ENCODE peak calls at places on chromosomes 5 and 9, in four cellular contexts. One of them, this sample, is unnamed.

GRCh38 chr9:136661641-136662325 is 933 bp upstream of the EGFL7 start:
- DNase-seq in mucosa of descending colon: no peak
- DNase-seq in foreskin fibroblast: no peak
- DNase-seq in cardiac fibroblast: no peak
- DNase-seq in this sample: no peak

GRCh38 chr5:38595149-38595725 is 38.8 kb upstream of the LIFR start:
- DNase-seq in foreskin fibroblast: peak
- DNase-seq in mucosa of descending colon: no peak
- DNase-seq in cardiac fibroblast: peak
- DNase-seq in this sample: peak

GRCh38 chr5:73624888-73625287 is 1.1 kb upstream of the ARHGEF28 start:
- DNase-seq in mucosa of descending colon: peak
- DNase-seq in cardiac fibroblast: no peak
- DNase-seq in foreskin fibroblast: no peak
- DNase-seq in this sample: no peak

GRCh38 chr5:19891658-19892057 is 96.3 kb downstream of the CDH18 start:
- DNase-seq in cardiac fibroblast: peak
- DNase-seq in mucosa of descending colon: no peak
- DNase-seq in foreskin fibroblast: peak
- DNase-seq in this sample: peak

GRCh38 chr9:26789959-26790358 is 102.6 kb downstream of the CAAP1 start:
- DNase-seq in cardiac fibroblast: peak
- DNase-seq in mucosa of descending colon: no peak
- DNase-seq in foreskin fibroblast: no peak
- DNase-seq in this sample: no peak

GRCh38 chr9:127866535-127866934 is 10.9 kb downstream of the AK1 start:
- DNase-seq in mucosa of descending colon: no peak
- DNase-seq in cardiac fibroblast: no peak
- DNase-seq in foreskin fibroblast: no peak
- DNase-seq in this sample: no peak

GRCh38 chr5:42984307-42984706 is 55.8 kb downstream of the ANXA2R start:
- DNase-seq in mucosa of descending colon: no peak
- DNase-seq in foreskin fibroblast: peak
- DNase-seq in cardiac fibroblast: no peak
- DNase-seq in this sample: no peak

GRCh38 chr5:67350600-67351315 is 154.2 kb upstream of the CD180 start:
- DNase-seq in mucosa of descending colon: no peak
- DNase-seq in cardiac fibroblast: peak
- DNase-seq in foreskin fibroblast: peak
- DNase-seq in this sample: no peak

GRCh38 chr9:98806394-98807069 is 938 bp upstream of the GALNT12 start:
- DNase-seq in mucosa of descending colon: no peak
- DNase-seq in foreskin fibroblast: peak
- DNase-seq in cardiac fibroblast: no peak
- DNase-seq in this sample: no peak

GRCh38 chr5:132319975-132320374 is 25.8 kb downstream of the SLC22A4 start:
- DNase-seq in cardiac fibroblast: no peak
- DNase-seq in mucosa of descending colon: no peak
- DNase-seq in foreskin fibroblast: no peak
- DNase-seq in this sample: no peak

GRCh38 chr9:69519470-69520240 is 152.5 kb downstream of the APBA1 start:
- DNase-seq in foreskin fibroblast: no peak
- DNase-seq in cardiac fibroblast: no peak
- DNase-seq in mucosa of descending colon: no peak
- DNase-seq in this sample: no peak

GRCh38 chr5:64292611-64293215 is 127.1 kb downstream of the RNF180 start:
- DNase-seq in foreskin fibroblast: no peak
- DNase-seq in mucosa of descending colon: no peak
- DNase-seq in cardiac fibroblast: peak
- DNase-seq in this sample: no peak

GRCh38 chr9:83966209-83966582 is 13.8 kb downstream of the HNRNPK start:
- DNase-seq in foreskin fibroblast: no peak
- DNase-seq in cardiac fibroblast: no peak
- DNase-seq in mucosa of descending colon: no peak
- DNase-seq in this sample: no peak

GRCh38 chr9:82604947-82605656 is 457.8 kb downstream of the RASEF start:
- DNase-seq in cardiac fibroblast: peak
- DNase-seq in mucosa of descending colon: no peak
- DNase-seq in foreskin fibroblast: peak
- DNase-seq in this sample: no peak

GRCh38 chr9:111662851-111663823 is 1.7 kb downstream of the GNG10 start:
- DNase-seq in foreskin fibroblast: no peak
- DNase-seq in mucosa of descending colon: no peak
- DNase-seq in cardiac fibroblast: no peak
- DNase-seq in this sample: no peak

GRCh38 chr5:146203872-146204192 is 427 bp downstream of the RBM27 start:
- DNase-seq in foreskin fibroblast: no peak
- DNase-seq in cardiac fibroblast: no peak
- DNase-seq in mucosa of descending colon: no peak
- DNase-seq in this sample: no peak

GRCh38 chr5:43034591-43034968 is 5.5 kb downstream of the ANXA2R start:
- DNase-seq in mucosa of descending colon: no peak
- DNase-seq in cardiac fibroblast: peak
- DNase-seq in foreskin fibroblast: peak
- DNase-seq in this sample: no peak

GRCh38 chr5:38347896-38348295 is 89.5 kb downstream of the EGFLAM start:
- DNase-seq in foreskin fibroblast: peak
- DNase-seq in mucosa of descending colon: no peak
- DNase-seq in cardiac fibroblast: no peak
- DNase-seq in this sample: no peak

GRCh38 chr5:4700082-4700481 is 440.0 kb upstream of the ADAMTS16 start:
- DNase-seq in mucosa of descending colon: no peak
- DNase-seq in cardiac fibroblast: no peak
- DNase-seq in foreskin fibroblast: no peak
- DNase-seq in this sample: peak

GRCh38 chr5:148267972-148268371 is 622 bp upstream of the SPINK13 start:
- DNase-seq in cardiac fibroblast: no peak
- DNase-seq in mucosa of descending colon: no peak
- DNase-seq in foreskin fibroblast: no peak
- DNase-seq in this sample: no peak

GRCh38 chr9:36632892-36633291 is 60.2 kb downstream of the MELK start:
- DNase-seq in foreskin fibroblast: peak
- DNase-seq in cardiac fibroblast: peak
- DNase-seq in mucosa of descending colon: no peak
- DNase-seq in this sample: no peak

GRCh38 chr9:76761448-76761847 is 2.8 kb upstream of the PCA3 start:
- DNase-seq in cardiac fibroblast: peak
- DNase-seq in foreskin fibroblast: peak
- DNase-seq in mucosa of descending colon: no peak
- DNase-seq in this sample: no peak

GRCh38 chr9:135522931-135523330 is 1.7 kb downstream of the LCN1 start:
- DNase-seq in cardiac fibroblast: no peak
- DNase-seq in foreskin fibroblast: no peak
- DNase-seq in mucosa of descending colon: no peak
- DNase-seq in this sample: no peak

GRCh38 chr9:138103111-138103823 is 225.7 kb downstream of the CACNA1B start:
- DNase-seq in mucosa of descending colon: no peak
- DNase-seq in foreskin fibroblast: no peak
- DNase-seq in cardiac fibroblast: no peak
- DNase-seq in this sample: no peak

GRCh38 chr9:127035948-127036347 is 86.5 kb downstream of the ANGPTL2 start:
- DNase-seq in foreskin fibroblast: peak
- DNase-seq in mucosa of descending colon: no peak
- DNase-seq in cardiac fibroblast: peak
- DNase-seq in this sample: no peak

GRCh38 chr9:107067715-107068416 is 204.9 kb downstream of the ZNF462 start:
- DNase-seq in mucosa of descending colon: peak
- DNase-seq in cardiac fibroblast: no peak
- DNase-seq in foreskin fibroblast: no peak
- DNase-seq in this sample: no peak

GRCh38 chr5:102762095-102762534 is 7.0 kb downstream of the PAM start:
- DNase-seq in foreskin fibroblast: peak
- DNase-seq in mucosa of descending colon: no peak
- DNase-seq in cardiac fibroblast: peak
- DNase-seq in this sample: peak

GRCh38 chr5:22734907-22735306 is 118.2 kb downstream of the CDH12 start:
- DNase-seq in cardiac fibroblast: no peak
- DNase-seq in foreskin fibroblast: no peak
- DNase-seq in mucosa of descending colon: no peak
- DNase-seq in this sample: no peak

GRCh38 chr5:177445052-177446016 is 1.3 kb upstream of the PRR7 start:
- DNase-seq in foreskin fibroblast: no peak
- DNase-seq in cardiac fibroblast: no peak
- DNase-seq in mucosa of descending colon: no peak
- DNase-seq in this sample: no peak

GRCh38 chr5:32076699-32077695 is 97.1 kb downstream of the GOLPH3 start:
- DNase-seq in foreskin fibroblast: peak
- DNase-seq in mucosa of descending colon: no peak
- DNase-seq in cardiac fibroblast: peak
- DNase-seq in this sample: no peak

GRCh38 chr9:84327184-84327583 is 13.4 kb downstream of the SLC28A3 start:
- DNase-seq in cardiac fibroblast: no peak
- DNase-seq in foreskin fibroblast: no peak
- DNase-seq in mucosa of descending colon: no peak
- DNase-seq in this sample: no peak

GRCh38 chr9:134895849-134896833 is 15.5 kb downstream of the FCN2 start:
- DNase-seq in foreskin fibroblast: peak
- DNase-seq in mucosa of descending colon: no peak
- DNase-seq in cardiac fibroblast: peak
- DNase-seq in this sample: peak

GRCh38 chr5:172929371-172929838 is 29.8 kb upstream of the RPL26L1 start:
- DNase-seq in cardiac fibroblast: peak
- DNase-seq in foreskin fibroblast: peak
- DNase-seq in mucosa of descending colon: no peak
- DNase-seq in this sample: peak

GRCh38 chr9:69822091-69822750 is 1.6 kb downstream of the CFAP95 start:
- DNase-seq in cardiac fibroblast: no peak
- DNase-seq in mucosa of descending colon: no peak
- DNase-seq in foreskin fibroblast: peak
- DNase-seq in this sample: peak

GRCh38 chr5:82991678-82992323 is 85.4 kb downstream of the TMEM167A start:
- DNase-seq in foreskin fibroblast: no peak
- DNase-seq in mucosa of descending colon: no peak
- DNase-seq in cardiac fibroblast: no peak
- DNase-seq in this sample: no peak

GRCh38 chr5:169628891-169629290 is 8.2 kb upstream of the DOCK2 start:
- DNase-seq in mucosa of descending colon: no peak
- DNase-seq in foreskin fibroblast: peak
- DNase-seq in cardiac fibroblast: peak
- DNase-seq in this sample: peak

GRCh38 chr9:137582286-137582860 is 3.6 kb upstream of the DPH7 start:
- DNase-seq in cardiac fibroblast: peak
- DNase-seq in mucosa of descending colon: no peak
- DNase-seq in foreskin fibroblast: peak
- DNase-seq in this sample: no peak

DNA sequence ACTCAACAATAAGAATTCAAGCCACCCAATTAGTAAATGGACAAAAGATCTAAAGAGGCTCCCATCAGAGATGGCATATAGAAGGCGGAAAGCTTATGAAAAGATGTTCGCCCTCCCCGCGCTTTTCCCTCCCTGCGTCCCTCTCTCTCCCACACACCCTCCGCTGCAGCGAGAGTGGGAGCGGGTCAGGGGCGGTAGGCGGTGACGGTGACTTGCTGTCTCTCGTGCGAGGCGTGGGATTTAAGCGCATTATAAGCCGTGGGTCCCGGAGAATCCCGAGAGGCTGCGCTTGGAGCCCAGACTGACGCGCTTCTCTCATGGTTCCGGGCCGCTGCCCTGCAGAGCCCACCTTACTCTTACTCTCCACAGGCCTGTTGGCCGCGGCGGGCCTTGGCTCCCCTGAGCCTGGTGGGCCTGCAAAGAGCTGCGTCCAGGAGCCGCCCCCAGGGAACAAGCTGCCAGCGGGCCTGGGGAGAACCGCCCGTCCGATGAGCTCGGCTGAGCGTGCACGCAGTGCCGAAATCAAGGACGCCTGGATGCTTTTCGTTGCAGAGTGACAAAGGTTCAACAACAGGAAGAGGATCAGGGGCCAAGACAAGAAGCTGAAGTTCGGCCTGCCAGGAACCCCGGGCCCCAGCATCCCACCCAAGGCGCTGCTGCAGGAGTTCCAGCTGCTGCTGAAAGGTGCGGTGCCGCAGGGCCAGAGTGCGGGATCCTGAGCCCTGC is 42.6 kb upstream of the BICD2 start:
- DNase-seq in foreskin fibroblast: peak
- DNase-seq in mucosa of descending colon: no peak
- DNase-seq in cardiac fibroblast: no peak
- DNase-seq in this sample: no peak
- H3K4me3 ChIP-seq in foreskin fibroblast: no peak
- H3K4me3 ChIP-seq in mucosa of descending colon: no peak
- H3K4me3 ChIP-seq in cardiac fibroblast: no peak
- H3K4me3 ChIP-seq in this sample: no peak

GRCh38 chr5:62762503-62762902 is 183.9 kb downstream of the LRRC70 start:
- DNase-seq in mucosa of descending colon: no peak
- DNase-seq in cardiac fibroblast: no peak
- DNase-seq in foreskin fibroblast: no peak
- DNase-seq in this sample: no peak
- TF ChIP-seq CTCF in mucosa of descending colon: no peak
- TF ChIP-seq CTCF in cardiac fibroblast: no peak
- TF ChIP-seq CTCF in foreskin fibroblast: no peak
- TF ChIP-seq CTCF in this sample: no peak

DNA sequence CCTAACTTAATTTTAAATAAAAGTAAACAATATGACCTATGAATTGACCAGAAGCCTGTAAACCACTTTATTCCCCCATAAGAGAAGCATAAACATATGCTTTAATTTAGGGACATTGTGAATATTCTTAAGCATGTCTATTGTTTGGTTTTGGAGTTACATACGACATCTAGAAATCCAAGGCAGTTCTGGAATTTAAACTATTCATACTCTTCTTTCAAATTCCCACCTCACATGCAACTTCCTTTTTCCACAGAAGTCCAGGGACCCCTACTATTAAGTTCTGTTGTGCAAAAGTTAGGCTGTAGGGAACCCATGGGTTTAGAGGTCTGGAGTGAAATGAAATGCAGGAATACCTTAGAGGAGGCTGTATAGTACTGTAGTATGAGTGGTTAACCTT is 2.1 kb downstream of the RIC1 start:
- DNase-seq in foreskin fibroblast: no peak
- DNase-seq in mucosa of descending colon: no peak
- DNase-seq in cardiac fibroblast: peak
- DNase-seq in this sample: no peak
- H3K4me3 ChIP-seq in foreskin fibroblast: peak
- H3K4me3 ChIP-seq in mucosa of descending colon: no peak
- H3K4me3 ChIP-seq in cardiac fibroblast: peak
- H3K4me3 ChIP-seq in this sample: peak

GRCh38 chr5:171797563-171797962 is 11.9 kb downstream of the SMIM23 start:
- DNase-seq in foreskin fibroblast: no peak
- DNase-seq in mucosa of descending colon: no peak
- DNase-seq in cardiac fibroblast: no peak
- DNase-seq in this sample: no peak
- TF ChIP-seq CTCF in foreskin fibroblast: no peak
- TF ChIP-seq CTCF in mucosa of descending colon: no peak
- TF ChIP-seq CTCF in cardiac fibroblast: no peak
- TF ChIP-seq CTCF in this sample: no peak

DNA sequence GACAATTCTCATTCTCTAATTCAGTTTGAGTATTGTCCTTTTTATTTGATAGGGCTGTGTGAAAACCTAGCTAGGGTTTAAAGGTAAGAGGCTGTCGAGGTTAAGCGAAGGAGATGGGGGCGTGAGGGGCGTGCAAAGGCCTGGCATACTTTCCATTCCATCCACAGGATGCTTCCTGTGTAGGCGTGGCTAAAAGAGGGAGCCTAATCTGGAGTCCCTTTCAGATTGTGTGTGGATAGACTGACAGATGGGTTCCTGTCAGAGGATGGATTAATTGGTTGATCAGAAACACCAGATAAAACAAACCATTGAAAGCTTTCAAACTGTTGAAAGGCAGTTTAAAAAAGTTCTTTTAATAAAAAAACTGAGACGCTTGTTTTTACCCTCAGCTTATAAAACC is 1.1 kb upstream of the ELL2 start:
- DNase-seq in foreskin fibroblast: no peak
- DNase-seq in mucosa of descending colon: no peak
- DNase-seq in cardiac fibroblast: no peak
- DNase-seq in this sample: no peak
- H3K4me3 ChIP-seq in foreskin fibroblast: no peak
- H3K4me3 ChIP-seq in mucosa of descending colon: no peak
- H3K4me3 ChIP-seq in cardiac fibroblast: no peak
- H3K4me3 ChIP-seq in this sample: no peak

This sample was measured in AG04449.